ENCODE peak calls at places on chromosomes 11 and 22, in ten cellular contexts. M is GM12865, P is mammary epithelial cell, K is AG09309, Y is upper lobe of right lung, H is adrenal gland, A is A549, N is AG04449, C is lung, G is thyroid gland. W is an unnamed sample.

GRCh38 chr11:12995211-12995610 is 13.9 kb upstream of the RASSF10 start:
- DNase-seq in G (no peak), H (no peak), Y (no peak), K (peak; percentile 44), P (no peak), C (no peak), A (no peak), N (no peak), M (no peak), W (no peak)

GRCh38 chr11:64314805-64315561 is 2.4 kb downstream of the TRMT112 start:
- DNase-seq in H (no peak), Y (no peak), P (no peak), G (no peak), M (no peak), K (no peak), N (no peak), A (no peak), C (no peak), W (no peak)

GRCh38 chr22:26597026-26597425 is 7.1 kb upstream of the TPST2 start:
- DNase-seq in P (no peak), H (no peak), C (no peak), A (no peak), K (no peak), G (no peak), M (no peak), N (no peak), Y (no peak), W (no peak)

GRCh38 chr11:44637477-44637876 is 72.0 kb downstream of the CD82 start:
- DNase-seq in K (no peak), C (no peak), M (no peak), P (peak; percentile 31), H (no peak), N (no peak), A (no peak), Y (no peak), G (no peak), W (no peak)

GRCh38 chr11:124878497-124879228 is 13.4 kb downstream of the ROBO3 start:
- DNase-seq in H (no peak), Y (no peak), C (no peak), P (no peak), G (no peak), M (no peak), K (no peak), N (no peak), A (no peak), W (no peak)

GRCh38 chr11:119743041-119743440 is 14.0 kb upstream of the NECTIN1 start:
- DNase-seq in P (no peak), A (no peak), H (no peak), Y (peak; percentile 39), N (no peak), G (no peak), K (no peak), C (no peak), M (no peak), W (no peak)

GRCh38 chr22:26883393-26883792 is 226.0 kb downstream of the MIAT start:
- DNase-seq in H (no peak), N (no peak), M (no peak), A (no peak), G (no peak), Y (no peak), C (no peak), P (no peak), K (no peak), W (no peak)

GRCh38 chr11:133903875-133904817 is 52.6 kb downstream of the IGSF9B start:
- DNase-seq in Y (peak; percentile 2), H (peak; percentile 6), K (no peak), N (no peak), P (no peak), C (no peak), A (no peak), G (no peak), M (no peak), W (no peak)

GRCh38 chr22:28882878-28883656 is at the start of gene ZNRF3:
- DNase-seq in M (peak; percentile 93), H (peak; percentile 92), G (peak; percentile 89), K (peak; percentile 72), N (peak; percentile 50), Y (peak; percentile 96), C (peak; percentile 91), A (peak; percentile 90), P (peak; percentile 89), W (peak; percentile 65)

GRCh38 chr11:96708469-96708868 is 318.7 kb downstream of the JRKL start:
- DNase-seq in C (no peak), P (no peak), N (no peak), Y (no peak), K (no peak), M (no peak), A (no peak), H (no peak), G (no peak), W (no peak)

GRCh38 chr11:133015457-133015856 is 516.8 kb downstream of the OPCML start:
- DNase-seq in C (no peak), M (no peak), P (no peak), Y (no peak), A (no peak), N (no peak), K (no peak), G (no peak), H (no peak), W (no peak)

GRCh38 chr11:73320786-73321325 is 12.8 kb downstream of the ARHGEF17 start:
- DNase-seq in G (peak; percentile 54), K (no peak), H (no peak), N (no peak), C (no peak), P (peak; percentile 40), A (no peak), Y (no peak), M (no peak), W (no peak)

GRCh38 chr11:62445314-62445740 is 26.5 kb downstream of the SCGB1A1 start:
- DNase-seq in Y (no peak), M (no peak), H (no peak), A (no peak), C (no peak), K (no peak), P (no peak), G (no peak), N (no peak), W (no peak)

GRCh38 chr11:12705874-12706273 is 31.7 kb downstream of the TEAD1 start:
- DNase-seq in H (no peak), Y (no peak), P (peak; percentile 56), C (no peak), G (no peak), N (no peak), A (no peak), M (no peak), K (no peak), W (no peak)

GRCh38 chr11:17240780-17241179 is 33.0 kb upstream of the PIK3C2A start:
- DNase-seq in K (no peak), M (no peak), Y (no peak), N (no peak), A (no peak), C (no peak), G (no peak), H (no peak), P (no peak), W (no peak)

GRCh38 chr22:50676211-50676636 is 3.6 kb downstream of the SHANK3 start:
- DNase-seq in G (no peak), C (no peak), A (no peak), Y (no peak), P (no peak), K (no peak), M (no peak), N (no peak), H (no peak), W (no peak)
- H3K4me3 ChIP-seq in G (no peak overlapping the region), C (peak overlapping the region; percentile 82), A (no peak overlapping the region), Y (peak overlapping the region; percentile 51), P (no peak overlapping the region), K (no peak overlapping the region), M (no peak overlapping the region), N (no peak overlapping the region), H (no peak overlapping the region), W (no peak overlapping the region)

DNA sequence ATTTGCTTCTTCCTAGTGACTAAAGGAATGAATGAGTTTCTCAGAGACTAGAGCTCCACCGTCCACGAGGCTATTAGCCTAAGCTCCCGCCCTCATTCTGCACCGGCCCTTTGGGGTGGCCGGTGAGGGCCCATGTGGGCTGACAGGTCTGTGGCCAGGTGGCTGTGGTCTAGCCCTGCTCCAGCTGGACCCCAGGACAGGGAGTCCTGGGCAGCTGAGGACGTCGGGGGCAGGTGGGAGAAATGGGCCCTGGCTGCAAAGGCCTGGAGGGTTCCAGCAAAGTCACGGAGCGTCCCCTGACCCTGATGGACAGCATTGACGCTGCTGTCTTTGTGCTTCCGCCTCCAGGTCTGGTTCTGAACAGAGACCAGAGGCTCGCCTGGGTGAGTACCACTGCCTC is 12.2 kb downstream of the SERHL2 start:
- DNase-seq in G (no peak), Y (no peak), A (no peak), N (no peak), H (no peak), C (no peak), M (no peak), P (no peak), K (no peak), W (no peak)
- H3K4me3 ChIP-seq in G (no peak overlapping the region), Y (no peak overlapping the region), A (no peak overlapping the region), N (no peak overlapping the region), H (no peak overlapping the region), C (no peak overlapping the region), M (no peak overlapping the region), P (no peak overlapping the region), K (no peak overlapping the region), W (no peak overlapping the region)

DNA sequence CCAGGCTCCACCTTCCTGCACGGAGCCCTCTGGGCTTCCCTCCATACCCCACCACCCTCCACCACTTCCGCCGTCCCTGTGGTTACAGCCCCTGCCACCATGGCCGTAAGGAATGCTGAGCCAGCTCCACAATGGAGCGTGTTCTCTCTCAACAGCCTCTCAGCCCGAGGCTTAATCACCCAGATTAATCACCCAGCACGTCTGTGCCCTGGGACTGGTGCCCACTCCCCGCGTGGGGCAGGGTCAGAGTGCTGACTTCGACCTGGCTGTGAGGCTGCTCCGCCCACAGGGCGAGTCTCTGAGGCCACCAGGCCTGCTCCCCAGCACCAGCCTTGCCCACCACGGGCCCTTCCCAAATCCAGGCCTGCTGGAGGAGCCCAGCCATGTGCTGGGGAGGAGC is 4.0 kb upstream of the TH start:
- DNase-seq in Y (no peak), C (no peak), G (peak; percentile 18), K (peak; percentile 38), P (peak; percentile 77), M (no peak), A (no peak), H (no peak), N (peak; percentile 28), W (no peak)
- H3K4me3 ChIP-seq in Y (no peak overlapping the region), C (no peak overlapping the region), G (no peak overlapping the region), K (no peak overlapping the region), P (no peak overlapping the region), M (no peak overlapping the region), A (no peak overlapping the region), H (no peak overlapping the region), N (no peak overlapping the region), W (no peak overlapping the region)

DNA sequence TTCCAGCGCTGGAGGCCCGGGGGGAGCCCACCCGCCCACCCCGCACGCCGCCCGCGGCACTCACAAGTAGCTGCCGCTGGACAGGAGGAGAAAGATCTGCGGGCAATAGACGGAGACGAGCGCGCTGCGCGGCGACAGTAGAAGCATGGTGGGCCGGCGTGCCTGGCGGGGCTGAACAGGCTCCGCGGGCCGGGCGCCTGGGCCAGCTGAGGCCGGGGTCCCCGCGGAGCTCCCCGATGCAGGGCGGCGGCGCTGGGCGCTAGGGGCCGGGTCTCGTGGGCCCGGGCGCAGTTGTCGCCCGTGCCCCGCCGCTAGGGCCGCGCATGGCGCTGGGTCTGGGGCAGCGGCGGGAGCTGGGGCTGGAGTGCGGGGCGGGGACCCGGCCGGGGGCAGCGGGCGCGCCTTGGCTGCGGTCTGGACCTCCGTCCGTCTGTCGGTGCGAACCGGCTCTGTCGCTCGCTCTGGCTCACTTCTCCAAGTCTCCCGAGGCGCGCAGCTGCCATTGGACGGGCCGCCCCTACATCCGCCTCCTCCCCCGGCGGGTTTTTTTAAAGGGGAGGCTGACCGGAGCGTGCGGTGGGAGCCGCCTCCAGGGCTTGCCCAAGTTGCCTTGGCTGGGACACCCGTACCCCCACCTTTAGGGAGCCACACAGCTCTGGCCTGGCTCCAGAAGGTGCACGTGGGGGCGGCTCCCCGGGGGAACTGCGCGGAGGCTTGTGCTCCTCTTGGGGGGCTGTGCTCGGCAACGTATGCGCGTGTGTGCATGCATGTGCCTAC is 4.7 kb downstream of the WNT7B start:
- DNase-seq in Y (no peak), N (no peak), M (no peak), K (no peak), P (no peak), G (no peak), H (no peak), A (no peak), C (no peak), W (no peak)
- H3K4me3 ChIP-seq in Y (no peak overlapping the region), N (peak overlapping the region; percentile 51), M (no peak overlapping the region), K (no peak overlapping the region), P (no peak overlapping the region), G (no peak overlapping the region), H (no peak overlapping the region), A (no peak overlapping the region), C (no peak overlapping the region), W (no peak overlapping the region)